ENCODE peak calls at places on chromosomes 1 and 21, in four cellular contexts. One of them, this sample, is unnamed.

GRCh38 chr21:14762734-14763694 is 216.9 kb upstream of the SAMSN1 start:
- DNase-seq in adipocyte: peak
- DNase-seq in mesenteric fat pad: no peak
- DNase-seq in stimulated activated naive CD8-positive, alpha-beta T cell treated with anti-CD3 and anti-CD28 coated beads, Interleukin-15, amount 100 ng/mL, for 72 hours: no peak
- DNase-seq in this sample: no peak

GRCh38 chr1:59163268-59164092 is 133.4 kb upstream of the FGGY start:
- DNase-seq in adipocyte: peak
- DNase-seq in mesenteric fat pad: no peak
- DNase-seq in stimulated activated naive CD8-positive, alpha-beta T cell treated with anti-CD3 and anti-CD28 coated beads, Interleukin-15, amount 100 ng/mL, for 72 hours: no peak
- DNase-seq in this sample: peak

GRCh38 chr1:97412155-97412554 is 508.7 kb downstream of the DPYD start:
- DNase-seq in adipocyte: peak
- DNase-seq in mesenteric fat pad: no peak
- DNase-seq in stimulated activated naive CD8-positive, alpha-beta T cell treated with anti-CD3 and anti-CD28 coated beads, Interleukin-15, amount 100 ng/mL, for 72 hours: no peak
- DNase-seq in this sample: no peak

GRCh38 chr21:39014751-39015150 is 168.5 kb downstream of the PSMG1 start:
- DNase-seq in adipocyte: peak
- DNase-seq in mesenteric fat pad: no peak
- DNase-seq in stimulated activated naive CD8-positive, alpha-beta T cell treated with anti-CD3 and anti-CD28 coated beads, Interleukin-15, amount 100 ng/mL, for 72 hours: no peak
- DNase-seq in this sample: peak

GRCh38 chr1:32925360-32926142 is 24.4 kb upstream of the TMEM54 start:
- DNase-seq in adipocyte: no peak
- DNase-seq in mesenteric fat pad: no peak
- DNase-seq in stimulated activated naive CD8-positive, alpha-beta T cell treated with anti-CD3 and anti-CD28 coated beads, Interleukin-15, amount 100 ng/mL, for 72 hours: no peak
- DNase-seq in this sample: no peak

GRCh38 chr21:31408306-31409088 is 64.4 kb upstream of the TIAM1 start:
- DNase-seq in adipocyte: peak
- DNase-seq in mesenteric fat pad: no peak
- DNase-seq in stimulated activated naive CD8-positive, alpha-beta T cell treated with anti-CD3 and anti-CD28 coated beads, Interleukin-15, amount 100 ng/mL, for 72 hours: no peak
- DNase-seq in this sample: no peak

GRCh38 chr1:235259133-235259778 is 68.7 kb downstream of the ARID4B start:
- DNase-seq in adipocyte: no peak
- DNase-seq in mesenteric fat pad: no peak
- DNase-seq in stimulated activated naive CD8-positive, alpha-beta T cell treated with anti-CD3 and anti-CD28 coated beads, Interleukin-15, amount 100 ng/mL, for 72 hours: no peak
- DNase-seq in this sample: peak

GRCh38 chr1:154445040-154445472 is 39.9 kb downstream of the IL6R start:
- DNase-seq in adipocyte: peak
- DNase-seq in mesenteric fat pad: no peak
- DNase-seq in stimulated activated naive CD8-positive, alpha-beta T cell treated with anti-CD3 and anti-CD28 coated beads, Interleukin-15, amount 100 ng/mL, for 72 hours: peak
- DNase-seq in this sample: peak

GRCh38 chr1:173122958-173123852 is 72.5 kb upstream of the TNFSF18 start:
- DNase-seq in adipocyte: peak
- DNase-seq in mesenteric fat pad: no peak
- DNase-seq in stimulated activated naive CD8-positive, alpha-beta T cell treated with anti-CD3 and anti-CD28 coated beads, Interleukin-15, amount 100 ng/mL, for 72 hours: no peak
- DNase-seq in this sample: peak

GRCh38 chr21:42593007-42593814 is 60.2 kb upstream of the PDE9A start:
- DNase-seq in adipocyte: peak
- DNase-seq in mesenteric fat pad: peak
- DNase-seq in stimulated activated naive CD8-positive, alpha-beta T cell treated with anti-CD3 and anti-CD28 coated beads, Interleukin-15, amount 100 ng/mL, for 72 hours: peak
- DNase-seq in this sample: peak

GRCh38 chr1:39089811-39090519 is 63.8 kb downstream of the NDUFS5 start:
- DNase-seq in adipocyte: peak
- DNase-seq in mesenteric fat pad: no peak
- DNase-seq in stimulated activated naive CD8-positive, alpha-beta T cell treated with anti-CD3 and anti-CD28 coated beads, Interleukin-15, amount 100 ng/mL, for 72 hours: no peak
- DNase-seq in this sample: peak

GRCh38 chr21:31326478-31327247 is 17.4 kb downstream of the TIAM1 start:
- DNase-seq in adipocyte: peak
- DNase-seq in mesenteric fat pad: no peak
- DNase-seq in stimulated activated naive CD8-positive, alpha-beta T cell treated with anti-CD3 and anti-CD28 coated beads, Interleukin-15, amount 100 ng/mL, for 72 hours: peak
- DNase-seq in this sample: peak

GRCh38 chr21:39681845-39682244 is 63.1 kb upstream of the IGSF5 start:
- DNase-seq in adipocyte: peak
- DNase-seq in mesenteric fat pad: no peak
- DNase-seq in stimulated activated naive CD8-positive, alpha-beta T cell treated with anti-CD3 and anti-CD28 coated beads, Interleukin-15, amount 100 ng/mL, for 72 hours: no peak
- DNase-seq in this sample: no peak

This sample was measured in MG63.